ENCODE peak calls at places on chromosomes 16 and 17, in eight cellular contexts. J is endothelial cell; U is brain microvascular endothelial cell; T is activated CD8-positive, alpha-beta T cell treated with anti-CD3 and anti-CD28 coated beads for 36 hours; L is PC-9; K is A549; E is omental fat pad; O is epithelial cell of esophagus. B is an unnamed sample.

GRCh38 chr16:67883872-67884261 is 818 bp upstream of the NRN1L start:
- DNase-seq in K (peak), L (no peak), T (peak), U (no peak), J (peak), O (peak), E (peak), B (peak)

GRCh38 chr16:89577055-89577759 is 1.6 kb downstream of the CPNE7 start:
- DNase-seq in K (no peak), O (no peak), J (no peak), U (no peak), T (no peak), E (no peak), L (peak), B (no peak)

GRCh38 chr16:74451951-74452758 is 30.9 kb upstream of the CLEC18B start:
- DNase-seq in L (no peak), T (no peak), E (no peak), O (no peak), J (no peak), U (no peak), K (no peak), B (no peak)

GRCh38 chr16:50438041-50438437 is 69.3 kb upstream of the BRD7 start:
- DNase-seq in T (no peak), K (no peak), J (no peak), E (no peak), O (no peak), U (no peak), L (no peak), B (no peak)

GRCh38 chr16:14486520-14487303 is 143.3 kb downstream of the PARN start:
- DNase-seq in O (peak), L (peak), J (no peak), U (peak), E (peak), K (peak), T (no peak), B (peak)

GRCh38 chr17:32266389-32267269 is 997 bp downstream of the RHBDL3 start:
- DNase-seq in O (no peak), L (no peak), E (no peak), U (no peak), T (peak), J (no peak), K (no peak), B (no peak)

GRCh38 chr17:65170839-65171238 is 33.7 kb downstream of the RGS9 start:
- DNase-seq in L (no peak), E (no peak), K (no peak), J (no peak), U (peak), T (no peak), O (no peak), B (no peak)

GRCh38 chr16:11105038-11105903 is 150.7 kb downstream of the SOCS1 start:
- DNase-seq in L (peak), U (peak), K (no peak), T (peak), J (no peak), E (no peak), O (peak), B (no peak)

GRCh38 chr17:42873321-42873720 is 22.3 kb downstream of the AOC3 start:
- DNase-seq in U (no peak), T (no peak), J (no peak), K (no peak), L (no peak), O (no peak), E (no peak), B (no peak)

GRCh38 chr17:13619462-13619861 is 17.7 kb upstream of the HS3ST3A1 start:
- DNase-seq in U (no peak), E (no peak), J (no peak), L (no peak), T (no peak), K (no peak), O (no peak), B (no peak)

GRCh38 chr16:20638711-20639335 is 58.7 kb downstream of the ACSM1 start:
- DNase-seq in E (no peak), K (no peak), T (no peak), U (no peak), L (no peak), J (no peak), O (no peak), B (no peak)

GRCh38 chr16:24883714-24884151 is 38.0 kb downstream of the SLC5A11 start:
- DNase-seq in E (no peak), O (no peak), J (no peak), K (no peak), L (no peak), U (no peak), T (no peak), B (no peak)

GRCh38 chr16:88983157-88983556 is 6.2 kb upstream of the CBFA2T3 start:
- DNase-seq in J (no peak), U (no peak), T (no peak), E (no peak), K (no peak), L (no peak), O (no peak), B (no peak)

GRCh38 chr17:82327289-82327688 is 6.3 kb downstream of the SECTM1 start:
- DNase-seq in E (no peak), L (no peak), O (no peak), J (no peak), U (no peak), K (no peak), T (no peak), B (no peak)

GRCh38 chr17:9668532-9668931 is 23.2 kb downstream of the USP43 start:
- DNase-seq in K (no peak), L (peak), J (no peak), T (no peak), E (no peak), U (peak), O (peak), B (no peak)

GRCh38 chr16:57614546-57615343 is 13.7 kb upstream of the ADGRG1 start:
- DNase-seq in U (no peak), T (peak), L (no peak), E (no peak), K (no peak), O (no peak), J (no peak), B (no peak)

GRCh38 chr16:10971560-10971961 is 27.2 kb downstream of the CLEC16A start:
- DNase-seq in J (peak), L (peak), E (no peak), K (peak), O (peak), U (peak), T (peak), B (no peak)

GRCh38 chr16:70734522-70734921 is 48.7 kb upstream of the MTSS2 start:
- DNase-seq in O (no peak), K (no peak), J (no peak), U (no peak), T (no peak), E (no peak), L (no peak), B (no peak)

GRCh38 chr16:67284699-67285646 is 5.6 kb downstream of the PLEKHG4 start:
- DNase-seq in U (no peak), J (peak), L (peak), K (peak), E (no peak), O (peak), T (no peak), B (no peak)

GRCh38 chr17:81832608-81833159 is 407 bp downstream of the MCRIP1 start:
- DNase-seq in L (no peak), T (peak), O (peak), E (no peak), J (no peak), U (no peak), K (no peak), B (no peak)

GRCh38 chr16:86075488-86075785 is 176.5 kb downstream of the IRF8 start:
- DNase-seq in U (no peak), E (no peak), J (no peak), O (no peak), L (no peak), T (no peak), K (no peak), B (no peak)

GRCh38 chr17:71099003-71099710 is 929.8 kb downstream of the KCNJ2 start:
- DNase-seq in T (no peak), E (no peak), K (no peak), J (no peak), O (no peak), L (no peak), U (no peak), B (no peak)

GRCh38 chr16:89051521-89052166 is 42.0 kb upstream of the ACSF3 start:
- DNase-seq in O (no peak), U (no peak), J (no peak), E (no peak), L (no peak), K (no peak), T (no peak), B (no peak)

GRCh38 chr16:54957403-54957802 is 26.7 kb downstream of the IRX5 start:
- DNase-seq in T (peak), U (no peak), L (peak), J (peak), O (peak), K (peak), E (no peak), B (no peak)
- TF ChIP-seq CTCF in T (peak), U (peak), L (peak), J (peak), O (peak), K (peak), E (no peak), B (peak)

GRCh38 chr17:41620583-41621434 is 3.6 kb downstream of the KRT17 start:
- DNase-seq in E (no peak), U (no peak), T (no peak), J (no peak), K (no peak), O (peak), L (no peak), B (no peak)
- TF ChIP-seq CTCF in E (no peak), U (no peak), T (no peak), J (no peak), K (no peak), O (peak), L (no peak), B (no peak)

GRCh38 chr16:27642753-27643152 is 92.8 kb downstream of the KATNIP start:
- DNase-seq in J (no peak), O (peak), U (no peak), L (no peak), E (no peak), T (peak), K (no peak), B (no peak)
- TF ChIP-seq CTCF in J (peak), O (peak), U (peak), L (peak), E (no peak), T (peak), K (no peak), B (peak)

DNA sequence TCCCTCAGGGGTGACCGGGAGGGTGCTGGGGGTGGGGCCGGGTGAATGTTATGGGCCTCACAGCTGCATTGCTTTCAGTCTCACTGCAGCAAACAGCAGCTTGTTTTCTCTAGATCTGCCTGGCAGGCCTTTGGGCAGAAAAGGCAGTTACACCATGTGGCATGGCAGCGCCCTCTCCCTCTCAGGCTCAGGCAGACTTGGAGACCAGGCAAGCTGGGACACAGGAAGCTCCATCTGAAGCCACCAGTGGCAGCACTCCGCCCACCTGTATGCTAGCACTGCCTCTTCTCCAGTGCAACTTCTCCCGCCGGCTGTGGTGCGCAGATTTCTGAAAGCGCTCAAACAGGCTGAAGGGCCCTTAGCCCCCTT is 66.4 kb downstream of the MPRIP start:
- DNase-seq in J (no peak), L (no peak), E (no peak), T (no peak), K (no peak), O (peak), U (no peak), B (no peak)
- TF ChIP-seq CTCF in J (no peak), L (no peak), E (no peak), T (no peak), K (no peak), O (peak), U (no peak), B (no peak)

GRCh38 chr17:57166803-57167202 is 81.8 kb downstream of the AKAP1 start:
- DNase-seq in O (peak), E (no peak), K (no peak), J (no peak), L (peak), T (no peak), U (no peak), B (no peak)

GRCh38 chr17:57165754-57166153 is 80.7 kb downstream of the AKAP1 start:
- DNase-seq in J (no peak), T (no peak), L (no peak), U (no peak), K (no peak), E (no peak), O (no peak), B (no peak)

GRCh38 chr17:57174591-57174990 is 81.7 kb upstream of the MSI2 start:
- DNase-seq in J (no peak), U (no peak), K (no peak), L (no peak), O (no peak), T (no peak), E (no peak), B (no peak)

DNA sequence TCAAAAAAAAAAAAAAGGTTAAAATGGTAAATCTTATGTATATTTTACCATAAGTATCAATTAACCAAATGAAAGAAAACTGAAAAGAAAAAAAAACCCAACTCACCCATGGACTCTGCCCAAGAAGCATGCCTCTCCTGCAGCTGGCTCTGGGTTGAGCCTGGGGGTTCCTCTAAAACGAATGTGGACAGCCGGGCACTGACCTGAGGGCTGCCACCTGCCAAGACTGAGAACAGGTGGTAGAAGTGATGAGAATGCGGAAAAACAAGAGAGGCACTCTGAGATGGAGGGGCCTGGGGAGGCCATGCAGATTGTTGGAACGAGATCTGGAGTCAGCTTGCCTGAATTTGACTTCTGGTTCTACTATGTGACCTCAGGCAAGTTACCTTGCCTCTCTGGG is 85.5 kb upstream of the MSI2 start:
- DNase-seq in T (no peak), U (no peak), L (no peak), O (no peak), E (no peak), J (no peak), K (no peak), B (no peak)
- TF ChIP-seq CTCF in T (no peak), U (no peak), L (no peak), O (no peak), E (no peak), J (no peak), K (no peak), B (no peak)

GRCh38 chr17:59558039-59558438 is 7.4 kb upstream of the DHX40 start:
- DNase-seq in O (no peak), L (no peak), K (no peak), J (no peak), T (no peak), U (no peak), E (no peak), B (no peak)

GRCh38 chr17:59561042-59561441 is 4.4 kb upstream of the DHX40 start:
- DNase-seq in K (peak), J (peak), E (no peak), O (peak), T (peak), U (peak), L (no peak), B (no peak)

DNA sequence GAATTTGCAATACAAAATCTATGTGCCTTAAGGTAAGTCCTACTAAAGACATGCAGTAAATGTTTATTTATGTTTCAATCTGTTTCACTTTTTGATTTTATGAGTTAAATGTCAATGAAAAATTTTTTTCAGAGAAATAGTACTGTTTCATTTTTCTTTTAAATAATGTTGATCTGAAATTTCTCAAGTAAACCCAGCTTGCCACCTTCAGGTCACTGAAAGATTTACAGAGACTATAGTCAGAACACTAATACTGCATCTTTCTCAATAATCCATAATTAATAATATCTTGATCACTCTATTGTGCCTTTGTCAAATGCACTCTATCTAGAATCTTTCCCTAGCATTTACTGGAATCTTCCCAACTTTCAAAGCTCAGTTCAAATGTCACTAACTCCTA is 6.5 kb upstream of the DHX40 start:
- DNase-seq in U (no peak), T (no peak), O (peak), J (no peak), L (no peak), E (no peak), K (no peak), B (no peak)
- TF ChIP-seq CTCF in U (no peak), T (no peak), O (peak), J (peak), L (peak), E (no peak), K (peak), B (peak)

DNA sequence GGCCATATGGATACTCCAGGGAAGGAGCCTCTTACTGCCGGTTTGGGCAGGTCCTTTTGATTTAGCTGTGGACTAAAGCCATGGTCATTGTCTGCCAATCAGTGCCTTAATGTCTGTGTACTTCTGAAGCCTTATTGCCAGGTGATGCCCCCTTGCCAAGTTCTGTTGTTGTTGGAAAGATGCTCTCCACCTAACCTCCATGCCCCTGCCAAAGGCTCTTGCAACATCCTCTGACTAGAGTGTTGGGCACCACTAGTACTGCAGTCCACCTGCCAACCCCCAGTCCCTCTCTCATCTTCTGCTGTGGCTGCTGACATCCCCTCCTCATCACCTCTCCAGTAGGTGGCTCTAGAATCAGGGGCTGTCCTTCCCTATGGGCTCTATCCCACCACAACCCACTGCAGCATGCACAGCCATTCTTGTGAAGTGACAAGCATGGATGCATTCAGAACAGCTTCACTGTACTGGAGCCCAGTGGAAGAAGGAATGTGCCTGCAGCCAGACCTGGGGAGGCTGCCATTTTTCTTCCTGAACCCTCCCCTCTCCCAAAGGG is 375.3 kb upstream of the CDH5 start:
- DNase-seq in E (no peak), U (no peak), L (no peak), K (no peak), T (no peak), J (no peak), O (no peak), B (no peak)
- TF ChIP-seq CTCF in E (no peak), U (no peak), L (no peak), K (no peak), T (no peak), J (no peak), O (no peak), B (no peak)

B was measured in D721Med.